ENCODE peak calls at places on chromosomes 3 and 15, in six cellular contexts. Y, X, N, D, K and H are unnamed samples.

GRCh38 chr3:105355355-105356063 is 11.2 kb upstream of the ALCAM start:
- DNase-seq in Y (no peak), X (peak), N (no peak), D (no peak), K (peak), H (peak)

GRCh38 chr3:176032043-176032442 is 1165.2 kb downstream of the TBL1XR1 start:
- DNase-seq in Y (no peak), X (no peak), N (no peak), D (no peak), K (no peak), H (peak)

GRCh38 chr3:102301155-102301554 is 133.7 kb upstream of the ZPLD1 start:
- DNase-seq in Y (no peak), X (no peak), N (no peak), D (no peak), K (no peak), H (peak)

GRCh38 chr3:170483485-170484262 is 65.0 kb downstream of the CLDN11 start:
- DNase-seq in Y (no peak), X (no peak), N (no peak), D (peak), K (no peak), H (no peak)

GRCh38 chr3:86787091-86787490 is 203.9 kb downstream of the VGLL3 start:
- DNase-seq in Y (no peak), X (no peak), N (no peak), D (no peak), K (no peak), H (peak)

GRCh38 chr3:180311242-180311641 is 274.5 kb upstream of the PEX5L start:
- DNase-seq in Y (no peak), X (no peak), N (no peak), D (no peak), K (no peak), H (no peak)

GRCh38 chr3:31142139-31142538 is 247.7 kb upstream of the GADL1 start:
- DNase-seq in Y (no peak), X (no peak), N (no peak), D (no peak), K (no peak), H (no peak)

GRCh38 chr3:47065058-47065457 is 85.6 kb downstream of the NBEAL2 start:
- DNase-seq in Y (no peak), X (no peak), N (no peak), D (no peak), K (no peak), H (no peak)

GRCh38 chr3:186200746-186201145 is 91.9 kb upstream of the ETV5 start:
- DNase-seq in Y (no peak), X (no peak), N (no peak), D (no peak), K (no peak), H (no peak)

GRCh38 chr15:91055548-91056331 is 33.3 kb upstream of the VPS33B start:
- DNase-seq in Y (no peak), X (peak), N (no peak), D (peak), K (peak), H (peak)

GRCh38 chr15:30990036-30990435 is 1.4 kb downstream of the MTMR10 start:
- DNase-seq in Y (no peak), X (no peak), N (no peak), D (no peak), K (no peak), H (peak)

GRCh38 chr3:2024037-2024436 is 74.6 kb upstream of the CNTN4 start:
- DNase-seq in Y (no peak), X (no peak), N (no peak), D (no peak), K (no peak), H (no peak)

GRCh38 chr3:2172561-2173171 is 74.0 kb downstream of the CNTN4 start:
- DNase-seq in Y (no peak), X (no peak), N (no peak), D (no peak), K (no peak), H (no peak)

GRCh38 chr3:164620956-164621355 is 457.3 kb downstream of the SI start:
- DNase-seq in Y (no peak), X (no peak), N (no peak), D (no peak), K (no peak), H (no peak)

GRCh38 chr3:171704002-171704401 is 106.3 kb downstream of the PLD1 start:
- DNase-seq in Y (no peak), X (no peak), N (no peak), D (peak), K (peak), H (peak)

GRCh38 chr3:73379465-73379864 is 245.3 kb downstream of the PDZRN3 start:
- DNase-seq in Y (no peak), X (no peak), N (no peak), D (no peak), K (no peak), H (peak)

GRCh38 chr15:66779331-66780009 is 77.4 kb downstream of the SMAD6 start:
- DNase-seq in Y (peak), X (no peak), N (no peak), D (no peak), K (no peak), H (peak)

GRCh38 chr3:144770291-144770690 is 798.7 kb downstream of the DIPK2A start:
- DNase-seq in Y (no peak), X (no peak), N (no peak), D (no peak), K (no peak), H (no peak)

GRCh38 chr15:98865397-98866339 is 141.9 kb downstream of the PGPEP1L start:
- DNase-seq in Y (peak), X (peak), N (peak), D (peak), K (no peak), H (peak)

GRCh38 chr15:40558952-40559742 is 5.7 kb downstream of the CCDC32 start:
- DNase-seq in Y (no peak), X (no peak), N (no peak), D (no peak), K (no peak), H (no peak)

GRCh38 chr3:171157286-171157685 is 130.8 kb upstream of the SLC2A2 start:
- DNase-seq in Y (no peak), X (no peak), N (no peak), D (peak), K (no peak), H (no peak)

GRCh38 chr3:54931182-54931581 is 3.3 kb upstream of the LRTM1 start:
- DNase-seq in Y (no peak), X (no peak), N (no peak), D (no peak), K (no peak), H (peak)

GRCh38 chr15:90648137-90649070 is 68.7 kb upstream of the BLM start:
- DNase-seq in Y (no peak), X (peak), N (peak), D (peak), K (peak), H (peak)

GRCh38 chr3:16476636-16477035 is 36.9 kb downstream of the RFTN1 start:
- DNase-seq in Y (no peak), X (peak), N (no peak), D (no peak), K (no peak), H (peak)